ENCODE peak calls at places on chromosomes 12 and 14, in nine cellular contexts. U is A549, L is right cardiac atrium, I is D341Med, V is AG04450, Y is EL, W is colonic mucosa, R is left ventricle myocardium inferior, H is heart left ventricle. J is an unnamed sample.

GRCh38 chr14:105084741-105085571 is 19.7 kb upstream of the GPR132 start:
- DNase-seq in W (no peak), I (no peak), Y (no peak), R (no peak), H (no peak), U (no peak), V (no peak), L (no peak), J (no peak)

GRCh38 chr12:123449103-123449736 is 8.7 kb upstream of the SNRNP35 start:
- DNase-seq in U (no peak), W (no peak), Y (no peak), R (no peak), L (no peak), V (no peak), I (no peak), H (no peak), J (no peak)

GRCh38 chr14:99586761-99587462 is 17.1 kb downstream of the CCDC85C start:
- DNase-seq in W (no peak), Y (peak; percentile 70), L (no peak), R (no peak), H (no peak), I (no peak), U (no peak), V (no peak), J (no peak)

GRCh38 chr12:13851828-13852227 is 129.6 kb downstream of the GRIN2B start:
- DNase-seq in L (no peak), H (no peak), I (no peak), R (no peak), V (no peak), Y (no peak), U (no peak), W (no peak), J (no peak)

GRCh38 chr14:22824711-22825359 is 4.9 kb upstream of the MRPL52 start:
- DNase-seq in L (no peak), H (no peak), W (no peak), V (peak; percentile 87), U (peak; percentile 61), I (no peak), Y (peak; percentile 94), R (no peak), J (no peak)

GRCh38 chr12:49413796-49414195 is 46.5 kb downstream of the SPATS2 start:
- DNase-seq in I (no peak), Y (peak; percentile 26), V (no peak), L (no peak), U (no peak), H (no peak), W (no peak), R (no peak), J (no peak)

GRCh38 chr14:33647385-33647786 is 303.5 kb downstream of the EGLN3 start:
- DNase-seq in H (no peak), Y (peak; percentile 96), R (no peak), U (no peak), V (peak; percentile 61), I (no peak), L (no peak), W (no peak), J (no peak)

GRCh38 chr12:94092516-94093241 is 55.7 kb upstream of the PLXNC1 start:
- DNase-seq in V (no peak), W (no peak), H (no peak), U (no peak), Y (peak; percentile 86), L (peak; percentile 80), R (no peak), I (no peak), J (no peak)

GRCh38 chr14:53921027-53921426 is 35.6 kb downstream of the BMP4 start:
- DNase-seq in W (no peak), R (no peak), I (no peak), L (no peak), U (no peak), V (no peak), H (no peak), Y (no peak), J (no peak)

GRCh38 chr14:74299061-74299545 is 3.6 kb downstream of the ABCD4 start:
- DNase-seq in I (no peak), V (no peak), U (no peak), L (peak; percentile 52), R (no peak), Y (peak; percentile 53), W (peak; percentile 29), H (no peak), J (no peak)

GRCh38 chr14:37594916-37595808 is at the start of the genes FOXA1 and TTC6:
- DNase-seq in V (no peak), R (no peak), L (peak; percentile 54), U (peak; percentile 53), I (peak; percentile 85), H (no peak), W (peak; percentile 79), Y (peak; percentile 49), J (no peak)

GRCh38 chr14:103118019-103118662 is 5.1 kb upstream of the TNFAIP2 start:
- DNase-seq in V (no peak), R (peak; percentile 87), W (peak; percentile 62), U (no peak), I (no peak), L (peak; percentile 95), Y (no peak), H (peak; percentile 94), J (no peak)

GRCh38 chr12:111624540-111624939 is 25.4 kb upstream of the ATXN2 start:
- DNase-seq in L (no peak), Y (no peak), I (no peak), V (no peak), H (no peak), W (no peak), U (no peak), R (no peak), J (no peak)

GRCh38 chr12:4825139-4825858 is 84.4 kb upstream of the KCNA1 start:
- DNase-seq in R (no peak), H (no peak), L (no peak), W (no peak), Y (no peak), I (no peak), U (no peak), V (no peak), J (no peak)

GRCh38 chr12:13661005-13661887 is 320.2 kb downstream of the GRIN2B start:
- DNase-seq in W (peak; percentile 71), V (peak; percentile 3), H (peak; percentile 39), R (no peak), I (peak; percentile 75), U (peak; percentile 36), L (peak; percentile 57), Y (peak; percentile 50), J (peak; percentile 45)

GRCh38 chr14:33534636-33535035 is 416.2 kb downstream of the EGLN3 start:
- DNase-seq in H (no peak), L (no peak), U (no peak), R (no peak), W (no peak), Y (peak; percentile 59), V (no peak), I (no peak), J (no peak)

GRCh38 chr12:88393017-88393767 is 187.1 kb downstream of the KITLG start:
- DNase-seq in I (peak; percentile 47), U (no peak), W (no peak), V (no peak), R (no peak), H (no peak), Y (peak; percentile 41), L (no peak), J (peak; percentile 27)

GRCh38 chr14:76776306-76777251 is 15.3 kb downstream of the VASH1 start:
- DNase-seq in U (no peak), R (no peak), L (no peak), H (no peak), Y (no peak), W (no peak), I (peak; percentile 55), V (no peak), J (no peak)

GRCh38 chr14:51401272-51401671 is 161.2 kb downstream of the TMX1 start:
- DNase-seq in R (no peak), Y (no peak), W (no peak), V (no peak), U (no peak), L (no peak), I (no peak), H (no peak), J (no peak)

GRCh38 chr14:32077081-32078029 is at the start of gene ARHGAP5:
- DNase-seq in L (peak; percentile 76), V (no peak), I (peak; percentile 65), W (peak; percentile 56), H (peak; percentile 46), R (no peak), Y (no peak), U (no peak), J (peak; percentile 59)

GRCh38 chr12:23141335-23141734 is 516.4 kb downstream of the ETNK1 start:
- DNase-seq in Y (no peak), V (no peak), H (no peak), W (no peak), L (no peak), R (no peak), I (no peak), U (no peak), J (no peak)

GRCh38 chr12:6602526-6602925 is 4.7 kb downstream of the CHD4 start:
- DNase-seq in L (no peak), U (no peak), H (no peak), I (no peak), V (no peak), R (no peak), Y (no peak), W (no peak), J (no peak)

GRCh38 chr14:93543766-93544165 is 113.0 kb downstream of the UNC79 start:
- DNase-seq in W (no peak), I (peak; percentile 26), U (peak; percentile 3), V (no peak), R (no peak), Y (peak; percentile 8), L (no peak), H (no peak), J (peak; percentile 2)

GRCh38 chr12:106341086-106341879 is 16.3 kb upstream of the POLR3B start:
- DNase-seq in Y (no peak), U (no peak), H (peak; percentile 44), L (peak; percentile 50), R (no peak), I (no peak), V (no peak), W (no peak), J (peak; percentile 29)

GRCh38 chr12:47744005-47744651 is 14.6 kb downstream of the RAPGEF3 start:
- DNase-seq in Y (no peak), U (peak; percentile 37), W (peak; percentile 80), H (no peak), L (no peak), V (no peak), I (peak; percentile 58), R (no peak), J (no peak)